ENCODE peak calls at places on chromosome 18, in eight cellular contexts. L is IMR-90, O is tibial artery, J is transverse colon, F is lower lobe of right lung, E is HCT116, H is PC-9, K is H9. G is an unnamed sample.

GRCh38 chr18:63994783-63995399 is 25.0 kb downstream of the SERPINB8 start:
- DNase-seq in K (peak), O (peak), L (peak), F (peak), H (no peak), J (peak), E (peak), G (peak)

GRCh38 chr18:6748241-6748640 is 18.7 kb downstream of the ARHGAP28 start:
- DNase-seq in E (no peak), F (no peak), H (no peak), K (no peak), J (no peak), O (no peak), L (no peak), G (no peak)

GRCh38 chr18:54608008-54608642 is 17.1 kb downstream of the DYNAP start:
- DNase-seq in E (no peak), J (no peak), H (peak), O (no peak), K (no peak), F (no peak), L (peak), G (peak)

GRCh38 chr18:57959278-57959677 is 84.7 kb upstream of the NEDD4L start:
- DNase-seq in E (peak), O (no peak), J (peak), F (peak), K (peak), L (peak), H (peak), G (peak)

GRCh38 chr18:52716926-52717325 is 376.9 kb downstream of the DCC start:
- DNase-seq in K (no peak), O (no peak), E (no peak), H (peak), L (peak), J (peak), F (no peak), G (peak)

GRCh38 chr18:41754332-41754731 is 200.7 kb upstream of the PIK3C3 start:
- DNase-seq in L (no peak), O (no peak), F (no peak), H (no peak), E (no peak), K (no peak), J (no peak), G (no peak)

GRCh38 chr18:59419386-59419785 is 60.3 kb upstream of the LMAN1 start:
- DNase-seq in K (no peak), J (no peak), F (no peak), L (peak), H (no peak), E (no peak), O (no peak), G (no peak)

GRCh38 chr18:79769698-79770500 is 27.8 kb upstream of the KCNG2 start:
- DNase-seq in F (no peak), J (peak), L (no peak), H (no peak), K (no peak), E (no peak), O (no peak), G (no peak)

GRCh38 chr18:78992041-78992735 is 12.6 kb downstream of the SALL3 start:
- DNase-seq in K (no peak), E (no peak), H (no peak), L (no peak), J (no peak), F (no peak), O (no peak), G (no peak)

GRCh38 chr18:74142251-74142650 is 5.4 kb downstream of the FBXO15 start:
- DNase-seq in H (no peak), K (no peak), O (no peak), L (peak), E (no peak), J (no peak), F (no peak), G (no peak)

GRCh38 chr18:45997689-45998088 is 30.6 kb upstream of the EPG5 start:
- DNase-seq in E (no peak), K (no peak), J (no peak), F (no peak), L (no peak), O (no peak), H (no peak), G (no peak)

GRCh38 chr18:71808576-71808975 is 735.6 kb downstream of the CBLN2 start:
- DNase-seq in O (no peak), L (no peak), E (no peak), F (no peak), K (no peak), J (no peak), H (no peak), G (no peak)

GRCh38 chr18:28855524-28855923 is 678.6 kb upstream of the CDH2 start:
- DNase-seq in L (peak), O (no peak), E (no peak), F (no peak), J (no peak), H (no peak), K (no peak), G (no peak)

GRCh38 chr18:25876334-25876979 is 214.0 kb downstream of the SS18 start:
- DNase-seq in L (peak), F (no peak), E (no peak), H (no peak), J (no peak), O (no peak), K (no peak), G (no peak)

GRCh38 chr18:34033968-34034367 is 190.7 kb downstream of the NOL4 start:
- DNase-seq in K (no peak), J (no peak), L (no peak), O (no peak), H (no peak), E (no peak), F (no peak), G (no peak)

GRCh38 chr18:74453011-74453571 is 4.0 kb downstream of the DIPK1C start:
- DNase-seq in O (no peak), K (no peak), F (no peak), E (no peak), L (no peak), J (no peak), H (no peak), G (no peak)

GRCh38 chr18:70044626-70045025 is 97.0 kb upstream of the CD226 start:
- DNase-seq in L (peak), O (no peak), J (no peak), F (no peak), E (peak), H (peak), K (no peak), G (peak)

GRCh38 chr18:79952996-79953559 is 1.6 kb upstream of the SLC66A2 start:
- DNase-seq in L (no peak), O (no peak), E (no peak), H (no peak), K (peak), F (peak), J (peak), G (no peak)

GRCh38 chr18:79604205-79604912 is 75.2 kb upstream of the CTDP1 start:
- DNase-seq in K (no peak), L (no peak), E (no peak), O (no peak), H (no peak), J (peak), F (peak), G (no peak)

GRCh38 chr18:52339891-52340371 is at the start of gene DCC:
- DNase-seq in E (no peak), F (no peak), K (peak), J (peak), L (peak), O (no peak), H (no peak), G (peak)

GRCh38 chr18:74517236-74517630 is 17.1 kb upstream of the CNDP1 start:
- DNase-seq in J (no peak), E (no peak), O (no peak), H (no peak), F (no peak), L (no peak), K (no peak), G (no peak)

GRCh38 chr18:50356036-50356945 is 18.6 kb upstream of the SKA1 start:
- DNase-seq in H (no peak), F (no peak), O (no peak), L (no peak), J (no peak), K (no peak), E (peak), G (no peak)

GRCh38 chr18:28189400-28190239 is 12.7 kb upstream of the CDH2 start:
- DNase-seq in K (peak), L (peak), H (no peak), E (peak), F (no peak), O (no peak), J (no peak), G (no peak)

GRCh38 chr18:9103488-9103887 is 989 bp downstream of the NDUFV2 start:
- DNase-seq in H (peak), K (no peak), E (no peak), J (no peak), F (no peak), L (peak), O (no peak), G (no peak)

GRCh38 chr18:23574611-23575308 is 11.5 kb downstream of the NPC1 start:
- DNase-seq in J (no peak), L (no peak), E (no peak), H (no peak), O (no peak), K (no peak), F (no peak), G (no peak)

GRCh38 chr18:7370812-7371211 is 139.9 kb downstream of the LRRC30 start:
- DNase-seq in J (no peak), H (no peak), K (no peak), O (peak), F (peak), L (no peak), E (no peak), G (no peak)

GRCh38 chr18:25561923-25562322 is 210.0 kb upstream of the ZNF521 start:
- DNase-seq in F (no peak), O (no peak), L (peak), J (peak), E (no peak), H (no peak), K (no peak), G (no peak)

GRCh38 chr18:10336749-10337148 is 117.7 kb upstream of the APCDD1 start:
- DNase-seq in J (no peak), H (no peak), F (peak), L (no peak), E (no peak), O (no peak), K (no peak), G (no peak)

GRCh38 chr18:58338961-58339722 is 289.7 kb downstream of the ALPK2 start:
- DNase-seq in F (no peak), E (no peak), K (peak), O (no peak), L (peak), H (no peak), J (no peak), G (no peak)

GRCh38 chr18:67525328-67526110 is 9.0 kb upstream of the DSEL start:
- DNase-seq in F (peak), H (peak), J (peak), O (peak), K (no peak), E (no peak), L (peak), G (peak)

GRCh38 chr18:56315363-56315762 is 323.0 kb downstream of the TXNL1 start:
- DNase-seq in K (no peak), L (peak), F (no peak), J (no peak), H (no peak), E (no peak), O (no peak), G (peak)

GRCh38 chr18:59265246-59266018 is 7.8 kb downstream of the RAX start:
- DNase-seq in E (no peak), J (no peak), F (no peak), L (no peak), K (peak), O (no peak), H (no peak), G (peak)

GRCh38 chr18:42635378-42636048 is 480.0 kb downstream of the RIT2 start:
- DNase-seq in L (no peak), H (no peak), K (peak), E (no peak), F (no peak), J (no peak), O (no peak), G (no peak)

GRCh38 chr18:31447530-31448191 is at the start of gene DSG3:
- DNase-seq in O (no peak), E (no peak), L (no peak), J (no peak), K (no peak), H (no peak), F (no peak), G (peak)
- H3K27ac ChIP-seq in O (no peak), E (no peak), L (no peak), J (no peak), K (no peak), H (no peak), F (no peak), G (peak)

GRCh38 chr18:61736168-61736567 is 156.6 kb downstream of the RNF152 start:
- DNase-seq in O (no peak), F (no peak), J (no peak), K (no peak), L (peak), H (no peak), E (no peak), G (no peak)

GRCh38 chr18:61738488-61738887 is 154.3 kb downstream of the RNF152 start:
- DNase-seq in K (no peak), E (no peak), L (peak), F (no peak), H (no peak), J (no peak), O (peak), G (no peak)

GRCh38 chr18:61741881-61742280 is 150.9 kb downstream of the RNF152 start:
- DNase-seq in L (no peak), J (no peak), K (no peak), H (no peak), E (no peak), F (no peak), O (no peak), G (no peak)

GRCh38 chr18:61735564-61736102 is 157.2 kb downstream of the RNF152 start:
- DNase-seq in O (no peak), H (no peak), E (no peak), F (no peak), J (no peak), K (no peak), L (no peak), G (no peak)

GRCh38 chr18:61738042-61738441 is 154.8 kb downstream of the RNF152 start:
- DNase-seq in E (no peak), F (no peak), O (peak), J (no peak), K (no peak), L (no peak), H (no peak), G (no peak)
- H3K27ac ChIP-seq in E (no peak), F (peak), O (peak), J (peak), K (no peak), L (no peak), H (no peak), G (no peak)

GRCh38 chr18:36831139-36831538 is 2.2 kb downstream of the KIAA1328 start:
- DNase-seq in E (no peak), F (no peak), H (no peak), L (peak), J (no peak), O (no peak), K (no peak), G (no peak)
- H3K27ac ChIP-seq in E (no peak), F (no peak), H (no peak), L (no peak), J (no peak), O (no peak), K (no peak), G (no peak)

GRCh38 chr18:76588591-76589303 is 93.7 kb upstream of the ZNF516 start:
- DNase-seq in K (no peak), E (no peak), F (no peak), H (no peak), L (no peak), O (no peak), J (no peak), G (no peak)
- H3K27ac ChIP-seq in K (no peak), E (no peak), F (no peak), H (no peak), L (no peak), O (no peak), J (no peak), G (no peak)

GRCh38 chr18:3261393-3262233 is at the start of gene MYL12B:
- DNase-seq in L (peak), E (peak), O (peak), J (peak), H (peak), K (peak), F (peak), G (peak)

GRCh38 chr18:3266062-3266608 is 4.2 kb downstream of the MYL12B start:
- DNase-seq in E (no peak), K (no peak), L (no peak), O (no peak), F (no peak), J (no peak), H (no peak), G (peak)

GRCh38 chr18:3262234-3263171 is 570 bp downstream of the MYL12B start:
- DNase-seq in E (no peak), L (no peak), O (no peak), K (no peak), J (no peak), H (no peak), F (no peak), G (no peak)

GRCh38 chr18:3265564-3266033 is 3.7 kb downstream of the MYL12B start:
- DNase-seq in H (no peak), J (no peak), O (no peak), L (peak), F (no peak), E (no peak), K (no peak), G (peak)

DNA sequence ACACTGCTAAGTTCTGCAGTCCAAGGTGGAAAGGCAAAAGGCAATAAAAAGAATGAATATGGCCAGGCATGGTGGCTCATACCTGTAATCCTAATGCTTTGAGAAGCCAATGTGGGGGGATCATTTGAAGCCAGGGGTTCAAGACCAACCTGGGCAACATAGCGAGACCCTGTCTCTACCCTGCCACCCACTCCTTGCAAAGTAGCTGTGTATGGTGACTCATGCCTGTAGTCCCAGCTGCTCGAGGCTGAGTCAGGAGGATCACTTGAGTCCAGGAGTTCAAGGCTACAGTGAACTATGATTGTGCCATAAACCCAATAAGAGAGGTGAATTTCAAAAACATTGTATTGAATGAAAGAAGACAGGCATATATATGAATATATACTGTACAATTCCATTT is 2.4 kb downstream of the MYL12B start:
- DNase-seq in J (peak), O (no peak), H (no peak), F (no peak), K (no peak), E (no peak), L (peak), G (no peak)
- H3K27ac ChIP-seq in J (peak), O (no peak), H (no peak), F (no peak), K (no peak), E (no peak), L (no peak), G (peak)

GRCh38 chr18:813405-814071 is 1.5 kb upstream of the YES1 start:
- DNase-seq in O (no peak), H (no peak), L (no peak), E (no peak), K (no peak), F (no peak), J (no peak), G (no peak)
- H3K27ac ChIP-seq in O (peak), H (peak), L (no peak), E (peak), K (no peak), F (peak), J (peak), G (peak)

GRCh38 chr18:48934708-48935432 is 15.9 kb downstream of the SMAD7 start:
- DNase-seq in E (no peak), K (no peak), H (no peak), J (peak), F (no peak), L (no peak), O (no peak), G (no peak)

GRCh38 chr18:48932462-48932818 is 18.3 kb downstream of the SMAD7 start:
- DNase-seq in L (no peak), K (no peak), J (no peak), H (no peak), O (no peak), F (no peak), E (no peak), G (no peak)

GRCh38 chr18:48932822-48933510 is 17.8 kb downstream of the SMAD7 start:
- DNase-seq in O (no peak), L (no peak), J (no peak), E (no peak), K (no peak), F (no peak), H (no peak), G (no peak)

GRCh38 chr18:48934400-48934707 is 16.4 kb downstream of the SMAD7 start:
- DNase-seq in J (no peak), F (no peak), O (no peak), E (no peak), H (no peak), K (no peak), L (no peak), G (no peak)

GRCh38 chr18:48933578-48934399 is 17.0 kb downstream of the SMAD7 start:
- DNase-seq in K (no peak), H (no peak), E (no peak), L (no peak), O (no peak), J (no peak), F (peak), G (no peak)
- H3K27ac ChIP-seq in K (no peak), H (peak), E (no peak), L (peak), O (peak), J (peak), F (peak), G (peak)